ENCODE peak calls at places on chromosomes 13 and 19, in four cellular contexts. One of them, this sample, is unnamed.

GRCh38 chr19:58559275-58560006 is 1.0 kb upstream of the UBE2M start:
- DNase-seq in K562: peak; percentile 94
- DNase-seq in H1: peak; percentile 90
- DNase-seq in HepG2: peak; percentile 92
- DNase-seq in this sample: peak; percentile 85

GRCh38 chr13:53545340-53545941 is 516.8 kb downstream of the OLFM4 start:
- DNase-seq in K562: no peak
- DNase-seq in H1: peak; percentile 51
- DNase-seq in HepG2: no peak
- DNase-seq in this sample: no peak

GRCh38 chr19:54136086-54136863 is 1.3 kb upstream of the CNOT3 start:
- DNase-seq in K562: no peak
- DNase-seq in H1: no peak
- DNase-seq in HepG2: no peak
- DNase-seq in this sample: no peak

GRCh38 chr19:38204728-38205127 is 19.3 kb downstream of the DPF1 start:
- DNase-seq in K562: no peak
- DNase-seq in H1: no peak
- DNase-seq in HepG2: no peak
- DNase-seq in this sample: no peak

GRCh38 chr19:44968670-44969069 is 13.5 kb downstream of the CLPTM1 start:
- DNase-seq in K562: no peak
- DNase-seq in H1: no peak
- DNase-seq in HepG2: no peak
- DNase-seq in this sample: no peak

GRCh38 chr19:17220207-17220758 is 5.1 kb downstream of the USE1 start:
- DNase-seq in K562: peak; percentile 59
- DNase-seq in H1: no peak
- DNase-seq in HepG2: no peak
- DNase-seq in this sample: peak; percentile 35

GRCh38 chr19:54439174-54439851 is 9.7 kb upstream of the LENG8 start:
- DNase-seq in K562: no peak
- DNase-seq in H1: peak; percentile 78
- DNase-seq in HepG2: peak; percentile 56
- DNase-seq in this sample: peak; percentile 38

GRCh38 chr13:51518847-51519246 is 65.4 kb upstream of the WDFY2 start:
- DNase-seq in K562: no peak
- DNase-seq in H1: no peak
- DNase-seq in HepG2: no peak
- DNase-seq in this sample: no peak

GRCh38 chr13:42113478-42113877 is 65.0 kb downstream of the DGKH start:
- DNase-seq in K562: no peak
- DNase-seq in H1: no peak
- DNase-seq in HepG2: no peak
- DNase-seq in this sample: no peak

GRCh38 chr13:71801781-71802180 is 65.2 kb downstream of the DACH1 start:
- DNase-seq in K562: no peak
- DNase-seq in H1: no peak
- DNase-seq in HepG2: no peak
- DNase-seq in this sample: no peak

GRCh38 chr19:13262450-13262849 is 112.2 kb downstream of the IER2 start:
- DNase-seq in K562: peak; percentile 57
- DNase-seq in H1: no peak
- DNase-seq in HepG2: peak; percentile 38
- DNase-seq in this sample: peak; percentile 70

GRCh38 chr19:19115954-19116353 is 22.3 kb downstream of the TMEM161A start:
- DNase-seq in K562: peak; percentile 66
- DNase-seq in H1: peak; percentile 93
- DNase-seq in HepG2: peak; percentile 45
- DNase-seq in this sample: no peak

GRCh38 chr13:44031555-44031954 is 151.9 kb downstream of the LACC1 start:
- DNase-seq in K562: no peak
- DNase-seq in H1: no peak
- DNase-seq in HepG2: no peak
- DNase-seq in this sample: no peak

GRCh38 chr13:40799508-40799907 is 10.1 kb downstream of the SLC25A15 start:
- DNase-seq in K562: no peak
- DNase-seq in H1: no peak
- DNase-seq in HepG2: no peak
- DNase-seq in this sample: no peak

GRCh38 chr13:40794414-40795368 is 5.3 kb downstream of the SLC25A15 start:
- DNase-seq in K562: no peak
- DNase-seq in H1: no peak
- DNase-seq in HepG2: no peak
- DNase-seq in this sample: no peak

GRCh38 chr13:40798380-40798779 is 9.0 kb downstream of the SLC25A15 start:
- DNase-seq in K562: no peak
- DNase-seq in H1: no peak
- DNase-seq in HepG2: no peak
- DNase-seq in this sample: no peak

GRCh38 chr13:40793339-40793738 is 3.9 kb downstream of the SLC25A15 start:
- DNase-seq in K562: no peak
- DNase-seq in H1: no peak
- DNase-seq in HepG2: no peak
- DNase-seq in this sample: no peak

DNA sequence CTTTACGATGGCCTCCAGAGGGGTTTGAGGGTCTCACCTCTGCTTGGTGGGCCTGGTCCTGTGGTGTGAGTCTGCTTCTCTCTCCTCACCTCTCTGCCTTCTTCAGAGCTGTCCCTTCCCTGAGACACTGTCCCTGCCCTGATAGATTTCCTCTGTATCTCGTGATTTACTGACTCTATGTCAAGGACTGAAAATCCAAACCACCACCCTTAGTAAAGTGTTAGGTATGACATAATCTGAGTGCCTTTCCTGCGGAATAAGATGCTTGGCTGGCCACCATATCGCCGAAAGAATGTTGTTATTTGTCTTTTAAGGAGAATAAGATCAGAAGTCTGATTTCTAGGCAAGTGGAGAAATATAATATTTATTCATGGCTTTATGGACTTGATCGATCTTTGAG is 7.2 kb downstream of the SLC25A15 start:
- DNase-seq in K562: no peak
- DNase-seq in H1: no peak
- DNase-seq in HepG2: no peak
- DNase-seq in this sample: no peak
- H2AFZ ChIP-seq in K562: no peak overlapping the region
- H2AFZ ChIP-seq in H1: no peak overlapping the region
- H2AFZ ChIP-seq in HepG2: no peak overlapping the region
- H2AFZ ChIP-seq in this sample: no peak overlapping the region

GRCh38 chr19:1956868-1957492 is 16.0 kb downstream of the CSNK1G2 start:
- DNase-seq in K562: no peak
- DNase-seq in H1: peak; percentile 81
- DNase-seq in HepG2: no peak
- DNase-seq in this sample: no peak
- H4K20me1 ChIP-seq in K562: peaks cover 18% of the 10 kb centered on the region
- H4K20me1 ChIP-seq in H1: peaks cover 61% of the 10 kb centered on the region
- H4K20me1 ChIP-seq in HepG2: peaks cover 38% of the 10 kb centered on the region
- H4K20me1 ChIP-seq in this sample: no peaks in the 10 kb centered on the region

GRCh38 chr19:46859637-46860124 is 1.1 kb upstream of the ARHGAP35 start:
- DNase-seq in K562: peak; percentile 48
- DNase-seq in H1: no peak
- DNase-seq in HepG2: peak; percentile 87
- DNase-seq in this sample: no peak
- TF ChIP-seq JUN in K562: no peak
- TF ChIP-seq JUN in H1: no peak
- TF ChIP-seq JUN in HepG2: no peak
- TF ChIP-seq JUN in this sample: no peak

GRCh38 chr13:65892859-65893258 is 1337.3 kb downstream of the PCDH9 start:
- DNase-seq in K562: no peak
- DNase-seq in H1: no peak
- DNase-seq in HepG2: no peak
- DNase-seq in this sample: peak; percentile 86
- H2AFZ ChIP-seq in K562: no peak overlapping the region
- H2AFZ ChIP-seq in H1: no peak overlapping the region
- H2AFZ ChIP-seq in HepG2: no peak overlapping the region
- H2AFZ ChIP-seq in this sample: peak overlapping the region; percentile 72

DNA sequence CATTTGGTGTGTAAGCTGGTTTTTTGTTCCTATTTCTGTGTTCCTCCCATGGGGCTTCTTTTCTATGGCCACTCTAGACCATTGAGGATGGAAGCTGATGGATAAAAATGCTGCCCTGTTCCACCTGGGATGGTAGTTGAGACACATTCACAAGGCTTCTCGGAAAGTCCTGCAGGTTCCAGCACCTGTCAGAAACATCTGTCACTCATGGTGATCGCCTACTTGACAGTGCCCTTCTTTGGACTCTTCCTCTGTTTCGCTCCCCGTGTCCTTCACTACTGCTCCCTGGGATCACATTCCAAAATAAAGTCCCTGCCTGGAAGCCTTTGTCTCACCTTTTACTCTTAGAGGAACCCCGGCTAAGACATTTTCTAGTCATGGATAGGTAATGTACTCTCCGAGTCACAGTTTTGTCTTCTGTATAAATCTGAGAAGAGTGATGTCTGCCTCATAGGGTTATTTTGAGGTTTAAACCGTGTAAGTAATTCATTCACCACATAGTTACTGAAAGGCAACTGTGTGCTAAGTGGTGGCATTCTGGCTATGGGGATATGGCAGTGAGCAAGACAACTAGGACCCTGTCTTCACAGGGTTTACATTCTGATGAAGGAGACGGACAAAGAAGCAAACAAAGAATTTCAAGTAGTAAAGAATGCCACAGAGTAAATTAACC is 21.0 kb downstream of the UBAC2 start:
- DNase-seq in K562: no peak
- DNase-seq in H1: no peak
- DNase-seq in HepG2: no peak
- DNase-seq in this sample: no peak
- H4K20me1 ChIP-seq in K562: peaks cover 17% of the 10 kb centered on the region
- H4K20me1 ChIP-seq in H1: peaks cover 8% of the 10 kb centered on the region
- H4K20me1 ChIP-seq in HepG2: peaks cover 5% of the 10 kb centered on the region
- H4K20me1 ChIP-seq in this sample: peaks cover 2% of the 10 kb centered on the region

GRCh38 chr13:23488442-23488841 is 54.9 kb upstream of the SACS start:
- DNase-seq in K562: no peak
- DNase-seq in H1: no peak
- DNase-seq in HepG2: peak; percentile 46
- DNase-seq in this sample: peak; percentile 16
- TF ChIP-seq JUN in K562: no peak
- TF ChIP-seq JUN in H1: no peak
- TF ChIP-seq JUN in HepG2: no peak
- TF ChIP-seq JUN in this sample: no peak

This sample was measured in endothelial cell of umbilical vein.